ENCODE peak calls at places on chromosomes 16 and 17, in seven cellular contexts. T is A549, S is GM23338, L is suprapubic skin, V is heart right ventricle, N is cardiac muscle cell, B is aorta. Q is an unnamed sample.

GRCh38 chr16:90015586-90016338 is 3.5 kb downstream of the DBNDD1 start:
- DNase-seq in T (no peak), S (no peak), L (no peak), V (no peak), N (no peak), B (no peak), Q (no peak)

GRCh38 chr17:13698832-13699231 is 97.1 kb upstream of the HS3ST3A1 start:
- DNase-seq in T (no peak), S (peak; percentile 58), L (no peak), V (no peak), N (no peak), B (no peak), Q (no peak)

GRCh38 chr16:1817716-1818115 is 8.9 kb downstream of the HAGH start:
- DNase-seq in T (no peak), S (no peak), L (peak; percentile 54), V (no peak), N (no peak), B (no peak), Q (no peak)

GRCh38 chr17:58917228-58917627 is 161.6 kb downstream of the PPM1E start:
- DNase-seq in T (no peak), S (no peak), L (no peak), V (no peak), N (no peak), B (no peak), Q (no peak)

GRCh38 chr17:18356624-18357023 is 6.7 kb downstream of the SHMT1 start:
- DNase-seq in T (no peak), S (no peak), L (peak; percentile 76), V (no peak), N (no peak), B (peak; percentile 59), Q (no peak)

GRCh38 chr16:67460961-67461360 is 20.0 kb downstream of the ATP6V0D1 start:
- DNase-seq in T (no peak), S (no peak), L (no peak), V (no peak), N (no peak), B (no peak), Q (no peak)

GRCh38 chr16:24098896-24099295 is 157.2 kb upstream of the CACNG3 start:
- DNase-seq in T (no peak), S (peak; percentile 54), L (no peak), V (no peak), N (no peak), B (no peak), Q (no peak)

GRCh38 chr16:13866073-13866472 is 53.9 kb upstream of the ERCC4 start:
- DNase-seq in T (peak; percentile 73), S (peak; percentile 94), L (peak; percentile 60), V (peak; percentile 58), N (peak; percentile 86), B (peak; percentile 65), Q (no peak)

GRCh38 chr17:75753514-75754377 is 11.2 kb downstream of the GALK1 start:
- DNase-seq in T (no peak), S (peak; percentile 92), L (peak; percentile 73), V (peak; percentile 81), N (peak; percentile 82), B (peak; percentile 83), Q (no peak)

GRCh38 chr17:74746922-74747321 is 1.5 kb upstream of the NHERF1 start:
- DNase-seq in T (no peak), S (no peak), L (no peak), V (no peak), N (peak; percentile 53), B (no peak), Q (no peak)

GRCh38 chr16:30948956-30949654 is at the start of gene ORAI3:
- DNase-seq in T (peak; percentile 53), S (peak; percentile 87), L (peak; percentile 86), V (peak; percentile 82), N (peak; percentile 84), B (peak; percentile 93), Q (peak; percentile 32)

GRCh38 chr17:35390663-35391062 is 17.2 kb upstream of the SLFN11 start:
- DNase-seq in T (no peak), S (no peak), L (no peak), V (no peak), N (no peak), B (no peak), Q (no peak)

GRCh38 chr16:85303354-85303883 is 191.1 kb upstream of the CIBAR2 start:
- DNase-seq in T (peak; percentile 89), S (peak; percentile 75), L (no peak), V (peak; percentile 77), N (peak; percentile 68), B (peak; percentile 80), Q (no peak)

GRCh38 chr16:76390476-76390875 is 113.3 kb downstream of the CNTNAP4 start:
- DNase-seq in T (no peak), S (no peak), L (no peak), V (no peak), N (no peak), B (no peak), Q (no peak)

GRCh38 chr16:52553322-52553721 is 6.4 kb upstream of the TOX3 start:
- DNase-seq in T (no peak), S (peak; percentile 41), L (no peak), V (no peak), N (no peak), B (no peak), Q (no peak)

GRCh38 chr16:66266436-66267286 is 99.8 kb upstream of the CDH5 start:
- DNase-seq in T (no peak), S (peak; percentile 28), L (peak; percentile 87), V (peak; percentile 67), N (no peak), B (peak; percentile 76), Q (no peak)

DNA sequence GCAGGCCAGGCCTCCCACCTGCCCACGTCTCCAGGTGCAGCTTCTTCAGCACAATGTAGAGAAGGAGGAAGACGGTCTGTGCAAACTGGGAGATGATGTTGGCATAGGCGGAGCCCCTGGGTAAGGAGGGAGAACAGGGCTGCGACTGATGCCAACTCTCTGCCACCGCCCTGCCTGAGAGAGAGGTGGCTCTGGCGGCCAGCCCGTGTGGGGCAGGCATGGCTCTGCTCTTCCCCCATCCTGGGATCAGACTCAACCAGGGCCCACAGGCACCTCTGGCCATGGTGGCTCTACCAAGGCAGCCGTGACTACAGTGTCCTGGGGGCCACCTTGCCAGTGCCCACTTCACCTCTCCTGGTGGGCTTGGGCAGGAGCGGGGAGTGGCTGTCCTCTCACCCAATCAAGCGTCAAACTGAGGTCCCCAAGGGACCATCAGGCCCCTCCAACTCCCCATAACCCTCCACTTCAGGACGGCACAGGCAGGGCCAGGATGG is 8.6 kb downstream of the SLC47A2 start:
- DNase-seq in T (no peak), S (no peak), L (no peak), V (peak; percentile 47), N (no peak), B (no peak), Q (no peak)
- H3K4me1 ChIP-seq in T (peaks cover 7% of the 10 kb centered on the region), S (peaks cover 14% of the 10 kb centered on the region), L (peaks cover 36% of the 10 kb centered on the region), V (peaks cover 6% of the 10 kb centered on the region), N (peaks cover 46% of the 10 kb centered on the region), B (no peaks in the 10 kb centered on the region), Q (peaks cover 14% of the 10 kb centered on the region)

DNA sequence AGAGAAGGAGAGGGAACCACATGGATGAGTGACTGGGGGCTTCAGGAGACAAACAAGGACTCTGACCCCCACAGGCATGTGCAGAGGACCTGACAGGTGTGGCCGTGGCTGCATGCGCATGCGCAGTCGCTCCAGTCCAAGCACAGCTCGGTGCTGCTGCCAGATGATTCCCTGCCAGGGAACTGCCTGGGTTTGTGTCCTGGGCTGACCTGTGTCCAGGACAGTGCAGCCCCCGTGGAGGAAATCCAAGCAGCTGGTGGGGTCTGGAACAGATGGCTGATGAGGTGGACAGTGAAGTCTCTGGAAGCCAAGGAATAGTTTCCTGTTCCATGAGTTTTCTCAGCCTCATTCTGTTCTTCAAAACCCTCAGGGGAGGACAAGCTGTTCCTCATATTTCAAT is 27.3 kb downstream of the LASP1 start:
- DNase-seq in T (no peak), S (no peak), L (no peak), V (peak; percentile 86), N (no peak), B (peak; percentile 59), Q (no peak)
- H3K4me1 ChIP-seq in T (peaks cover 76% of the 10 kb centered on the region), S (peaks cover 35% of the 10 kb centered on the region), L (peaks cover 82% of the 10 kb centered on the region), V (peaks cover 42% of the 10 kb centered on the region), N (peaks cover 18% of the 10 kb centered on the region), B (peaks cover 5% of the 10 kb centered on the region), Q (peaks cover 50% of the 10 kb centered on the region)

GRCh38 chr16:70703041-70703834 is 17.4 kb upstream of the MTSS2 start:
- DNase-seq in T (peak; percentile 40), S (peak; percentile 70), L (no peak), V (peak; percentile 58), N (peak; percentile 68), B (peak; percentile 89), Q (no peak)

GRCh38 chr16:70702624-70703023 is 16.8 kb upstream of the MTSS2 start:
- DNase-seq in T (no peak), S (no peak), L (no peak), V (no peak), N (no peak), B (no peak), Q (no peak)

GRCh38 chr16:70701596-70701995 is 15.7 kb upstream of the MTSS2 start:
- DNase-seq in T (no peak), S (no peak), L (no peak), V (no peak), N (no peak), B (no peak), Q (no peak)

GRCh38 chr16:70701036-70701435 is 15.2 kb upstream of the MTSS2 start:
- DNase-seq in T (no peak), S (no peak), L (no peak), V (no peak), N (no peak), B (no peak), Q (no peak)

GRCh38 chr16:70701998-70702397 is 16.1 kb upstream of the MTSS2 start:
- DNase-seq in T (no peak), S (no peak), L (no peak), V (no peak), N (no peak), B (no peak), Q (no peak)
- H3K4me1 ChIP-seq in T (peaks cover 68% of the 10 kb centered on the region), S (peaks cover 3% of the 10 kb centered on the region), L (peaks cover 98% of the 10 kb centered on the region), V (peaks cover 43% of the 10 kb centered on the region), N (peaks cover 53% of the 10 kb centered on the region), B (no peaks in the 10 kb centered on the region), Q (peaks cover 100% of the 10 kb centered on the region)

GRCh38 chr17:902463-902862 is 77.1 kb downstream of the NXN start:
- DNase-seq in T (no peak), S (peak; percentile 51), L (no peak), V (no peak), N (no peak), B (no peak), Q (no peak)

GRCh38 chr17:913207-913606 is 66.4 kb downstream of the NXN start:
- DNase-seq in T (no peak), S (no peak), L (no peak), V (no peak), N (no peak), B (no peak), Q (no peak)

GRCh38 chr17:909642-910323 is 69.8 kb downstream of the NXN start:
- DNase-seq in T (no peak), S (no peak), L (peak; percentile 91), V (no peak), N (no peak), B (no peak), Q (no peak)

GRCh38 chr17:910503-911194 is 68.9 kb downstream of the NXN start:
- DNase-seq in T (no peak), S (no peak), L (no peak), V (no peak), N (no peak), B (no peak), Q (no peak)

DNA sequence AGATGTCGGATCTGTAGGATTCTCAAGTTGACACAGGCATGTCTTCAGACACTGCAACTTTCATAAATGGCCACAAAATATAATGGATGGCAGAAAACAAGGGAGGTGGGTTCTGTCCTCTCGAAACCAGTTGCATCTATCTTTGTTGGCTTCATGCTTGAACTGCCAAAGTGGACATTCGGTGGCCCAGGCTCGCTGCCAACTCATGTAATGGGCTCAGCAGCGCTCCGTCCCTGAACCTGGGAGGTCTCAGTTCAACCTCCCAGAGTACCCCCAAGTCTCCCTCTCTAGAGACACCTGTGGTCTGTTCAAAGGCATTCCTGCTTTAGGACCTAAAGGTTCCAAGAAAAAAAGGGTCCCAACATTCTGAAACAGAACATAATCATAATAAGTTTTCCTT is 71.9 kb downstream of the NXN start:
- DNase-seq in T (no peak), S (no peak), L (no peak), V (no peak), N (no peak), B (no peak), Q (no peak)
- H3K4me1 ChIP-seq in T (peaks cover 19% of the 10 kb centered on the region), S (peaks cover 40% of the 10 kb centered on the region), L (peaks cover 19% of the 10 kb centered on the region), V (peaks cover 5% of the 10 kb centered on the region), N (peaks cover 18% of the 10 kb centered on the region), B (no peaks in the 10 kb centered on the region), Q (peaks cover 79% of the 10 kb centered on the region)

Q was measured in esophagus squamous epithelium.